ENCODE peak calls at places on chromosomes 7 and 10, in four cellular contexts. One of them, this sample, is unnamed.
A peak's percentile ranks its signal among the peaks of the same experiment; 100 is the strongest.

GRCh38 chr7:28409716-28410627 is 2.3 kb upstream of the CREB5 start:
- DNase-seq in A673: peak; percentile 46
- DNase-seq in right lobe of liver: peak; percentile 35
- DNase-seq in bronchial epithelial cell: no peak
- DNase-seq in this sample: peak; percentile 69

GRCh38 chr7:7761974-7762769 is 43.8 kb upstream of the RPA3 start:
- DNase-seq in bronchial epithelial cell: peak; percentile 77
- DNase-seq in right lobe of liver: no peak
- DNase-seq in A673: no peak
- DNase-seq in this sample: no peak

GRCh38 chr7:129825005-129825553 is 127.7 kb downstream of the UBE2H start:
- DNase-seq in right lobe of liver: peak; percentile 70
- DNase-seq in bronchial epithelial cell: peak; percentile 77
- DNase-seq in A673: peak; percentile 58
- DNase-seq in this sample: peak; percentile 87

GRCh38 chr7:77540402-77540822 is 3.3 kb downstream of the PTPN12 start:
- DNase-seq in right lobe of liver: no peak
- DNase-seq in bronchial epithelial cell: peak; percentile 30
- DNase-seq in A673: no peak
- DNase-seq in this sample: no peak

GRCh38 chr7:27616914-27617548 is 45.7 kb downstream of the HIBADH start:
- DNase-seq in A673: no peak
- DNase-seq in bronchial epithelial cell: peak; percentile 56
- DNase-seq in right lobe of liver: no peak
- DNase-seq in this sample: no peak

GRCh38 chr10:57952741-57953140 is 315.0 kb downstream of the IPMK start:
- DNase-seq in A673: no peak
- DNase-seq in bronchial epithelial cell: no peak
- DNase-seq in right lobe of liver: no peak
- DNase-seq in this sample: no peak

GRCh38 chr10:56346845-56347415 is 14.1 kb downstream of the ZWINT start:
- DNase-seq in bronchial epithelial cell: peak; percentile 77
- DNase-seq in right lobe of liver: no peak
- DNase-seq in A673: no peak
- DNase-seq in this sample: no peak

GRCh38 chr7:20217193-20217948 is at the start of gene MACC1:
- DNase-seq in bronchial epithelial cell: peak; percentile 95
- DNase-seq in right lobe of liver: peak; percentile 21
- DNase-seq in A673: no peak
- DNase-seq in this sample: no peak

GRCh38 chr7:31933481-31933880 is 136.7 kb downstream of the PDE1C start:
- DNase-seq in A673: no peak
- DNase-seq in right lobe of liver: no peak
- DNase-seq in bronchial epithelial cell: no peak
- DNase-seq in this sample: no peak

GRCh38 chr7:45105588-45106188 is 5.8 kb downstream of the TBRG4 start:
- DNase-seq in A673: no peak
- DNase-seq in bronchial epithelial cell: no peak
- DNase-seq in right lobe of liver: no peak
- DNase-seq in this sample: no peak

GRCh38 chr7:27178366-27178765 is 4.2 kb upstream of the HOXA10 start:
- DNase-seq in A673: no peak
- DNase-seq in right lobe of liver: no peak
- DNase-seq in bronchial epithelial cell: no peak
- DNase-seq in this sample: no peak

GRCh38 chr10:59991661-59992060 is 85.3 kb upstream of the CCDC6 start:
- DNase-seq in bronchial epithelial cell: peak; percentile 96
- DNase-seq in right lobe of liver: no peak
- DNase-seq in A673: no peak
- DNase-seq in this sample: peak; percentile 1

GRCh38 chr10:88886557-88886956 is 6.5 kb downstream of the STAMBPL1 start:
- DNase-seq in A673: peak; percentile 53
- DNase-seq in right lobe of liver: no peak
- DNase-seq in bronchial epithelial cell: no peak
- DNase-seq in this sample: no peak

GRCh38 chr10:49748006-49748405 is 14.1 kb downstream of the OGDHL start:
- DNase-seq in right lobe of liver: no peak
- DNase-seq in bronchial epithelial cell: no peak
- DNase-seq in A673: no peak
- DNase-seq in this sample: no peak

GRCh38 chr7:121452400-121452799 is 56.3 kb upstream of the FAM3C start:
- DNase-seq in bronchial epithelial cell: no peak
- DNase-seq in A673: no peak
- DNase-seq in right lobe of liver: no peak
- DNase-seq in this sample: no peak

GRCh38 chr10:3472705-3473078 is 300.1 kb upstream of the PITRM1 start:
- DNase-seq in A673: peak; percentile 63
- DNase-seq in right lobe of liver: no peak
- DNase-seq in bronchial epithelial cell: peak; percentile 96
- DNase-seq in this sample: no peak

GRCh38 chr7:116836080-116836479 is 26.3 kb upstream of the CAPZA2 start:
- DNase-seq in bronchial epithelial cell: no peak
- DNase-seq in A673: no peak
- DNase-seq in right lobe of liver: no peak
- DNase-seq in this sample: no peak

GRCh38 chr7:137996386-137996851 is 5.5 kb downstream of the CREB3L2 start:
- DNase-seq in A673: no peak
- DNase-seq in bronchial epithelial cell: no peak
- DNase-seq in right lobe of liver: no peak
- DNase-seq in this sample: no peak

GRCh38 chr7:149071641-149072437 is 18.7 kb downstream of the ZNF786 start:
- DNase-seq in A673: no peak
- DNase-seq in right lobe of liver: peak; percentile 24
- DNase-seq in bronchial epithelial cell: no peak
- DNase-seq in this sample: no peak

GRCh38 chr7:23472046-23472445 is 1.8 kb upstream of the IGF2BP3 start:
- DNase-seq in bronchial epithelial cell: no peak
- DNase-seq in A673: no peak
- DNase-seq in right lobe of liver: no peak
- DNase-seq in this sample: peak; percentile 35

GRCh38 chr10:131981429-131982184 is at the start of gene BNIP3:
- DNase-seq in A673: peak; percentile 93
- DNase-seq in bronchial epithelial cell: peak; percentile 74
- DNase-seq in right lobe of liver: peak; percentile 96
- DNase-seq in this sample: peak; percentile 82

DNA sequence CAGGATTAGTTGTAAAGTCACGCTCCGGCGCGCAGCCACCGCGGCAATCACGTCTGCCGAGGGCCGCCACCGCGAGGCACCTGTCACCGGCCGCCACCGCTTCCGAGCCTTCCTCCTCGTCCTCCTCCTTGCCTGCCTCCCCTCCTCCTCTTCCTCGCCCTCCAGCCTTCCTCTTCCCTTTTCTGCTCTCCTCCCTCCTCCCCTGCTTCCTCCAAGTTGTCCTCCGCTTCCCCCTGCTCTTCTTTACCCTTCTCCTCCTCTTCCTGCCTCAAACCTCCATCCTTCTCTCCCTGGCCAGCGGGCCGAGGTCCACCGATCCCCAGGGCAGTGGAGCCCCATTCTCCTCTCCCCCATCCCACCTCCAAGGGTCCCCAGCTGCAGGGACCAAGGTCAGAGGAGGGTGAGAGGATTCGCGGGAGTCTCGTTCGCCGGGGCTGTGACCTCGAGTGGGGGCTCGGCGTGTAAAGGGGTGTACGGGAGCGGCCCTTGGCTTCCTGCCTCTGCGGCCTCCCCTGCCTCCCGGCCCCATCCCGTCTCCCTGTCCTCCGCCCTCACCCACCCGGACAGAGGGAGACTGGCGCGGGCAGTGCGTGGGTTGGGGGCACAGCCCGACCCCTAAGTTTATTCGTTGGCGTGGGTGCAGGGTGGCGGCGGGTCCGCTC is 89.5 kb upstream of the PAX2 start:
- DNase-seq in bronchial epithelial cell: no peak
- DNase-seq in right lobe of liver: no peak
- DNase-seq in A673: no peak
- DNase-seq in this sample: no peak
- H3K4me3 ChIP-seq in bronchial epithelial cell: no peak overlapping the region
- H3K4me3 ChIP-seq in right lobe of liver: no peak overlapping the region
- H3K4me3 ChIP-seq in A673: peak overlapping the region; percentile 47
- H3K4me3 ChIP-seq in this sample: no peak overlapping the region

DNA sequence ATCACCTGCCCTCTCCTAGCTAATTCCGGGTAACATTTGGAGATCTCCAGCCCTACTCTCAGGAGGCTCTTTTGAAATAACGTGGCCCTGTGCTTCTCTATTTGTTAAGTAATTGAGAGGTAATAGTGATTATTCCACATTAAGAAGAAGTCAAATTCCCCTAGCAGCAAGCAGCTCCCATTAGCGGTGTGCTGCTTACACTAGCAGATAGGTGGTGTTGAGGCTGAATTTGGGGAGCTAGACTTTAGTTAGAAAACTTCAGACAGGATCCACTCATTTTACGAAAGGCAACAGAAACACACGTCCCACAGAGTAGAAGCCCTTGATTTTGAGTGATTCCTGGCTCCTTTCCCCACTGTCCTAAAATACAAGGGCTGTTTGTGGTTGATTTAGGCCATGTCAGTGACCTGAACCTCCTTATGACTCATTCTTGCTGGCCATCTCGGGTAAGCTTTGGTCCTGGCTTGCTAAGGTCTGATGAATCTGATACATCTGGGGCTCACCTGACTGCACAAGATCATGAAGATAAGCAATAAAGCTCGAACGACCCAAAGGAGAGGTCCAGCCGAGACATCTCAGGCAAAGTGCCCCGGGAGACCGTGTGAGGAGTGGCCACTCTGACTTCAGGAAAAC is 77.2 kb downstream of the FAM204A start:
- DNase-seq in right lobe of liver: no peak
- DNase-seq in bronchial epithelial cell: no peak
- DNase-seq in A673: no peak
- DNase-seq in this sample: no peak
- H3K27me3 ChIP-seq in right lobe of liver: peaks cover 7% of the 10 kb centered on the region
- H3K27me3 ChIP-seq in bronchial epithelial cell: no peaks in the 10 kb centered on the region
- H3K27me3 ChIP-seq in A673: peaks cover 32% of the 10 kb centered on the region
- H3K27me3 ChIP-seq in this sample: no peaks in the 10 kb centered on the region

DNA sequence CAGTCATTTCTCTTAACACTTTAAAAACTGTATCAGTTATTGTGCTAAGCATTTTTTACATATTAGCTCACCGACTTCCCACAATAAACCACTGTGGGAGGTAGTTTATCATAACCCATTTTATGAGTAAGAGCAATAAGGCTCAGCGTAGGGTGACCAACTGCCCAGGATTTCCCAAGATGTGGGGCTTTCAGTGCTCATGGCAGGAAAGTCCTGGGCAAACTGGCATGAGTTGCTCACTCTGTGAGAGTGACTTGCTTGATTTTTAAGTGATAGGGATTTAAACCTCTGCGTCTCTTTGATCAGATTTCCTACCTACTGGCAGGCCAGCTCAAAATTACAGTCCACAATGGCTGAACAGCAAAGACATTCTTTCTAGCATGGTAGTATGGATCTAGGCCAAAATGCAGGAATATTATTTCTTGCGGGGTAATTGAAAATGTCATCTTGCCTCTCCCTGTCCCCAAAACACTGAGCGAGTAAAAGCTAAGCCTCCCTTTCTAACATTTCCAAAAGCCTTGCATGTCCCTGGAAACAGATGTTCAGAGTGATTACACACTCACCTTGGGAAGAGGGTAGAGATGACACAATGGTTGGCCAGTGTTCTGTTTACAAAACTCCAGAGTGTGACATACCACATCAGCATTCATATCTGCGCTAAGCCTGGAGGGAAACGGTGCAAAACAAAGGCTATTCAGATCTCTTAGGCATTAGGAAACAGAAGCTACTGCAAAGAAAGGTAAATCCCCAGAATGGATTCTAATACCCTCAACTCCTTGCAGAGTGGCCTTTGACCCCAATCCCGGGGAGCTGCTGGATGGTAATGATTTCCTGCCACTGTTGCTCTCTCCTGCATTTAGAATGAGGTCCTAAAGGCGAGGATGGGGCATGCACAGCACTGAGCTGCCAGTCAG is 65.4 kb downstream of the AOAH start:
- DNase-seq in right lobe of liver: no peak
- DNase-seq in A673: no peak
- DNase-seq in bronchial epithelial cell: peak; percentile 87
- DNase-seq in this sample: peak; percentile 63
- H3K4me3 ChIP-seq in right lobe of liver: no peak overlapping the region
- H3K4me3 ChIP-seq in A673: no peak overlapping the region
- H3K4me3 ChIP-seq in bronchial epithelial cell: no peak overlapping the region
- H3K4me3 ChIP-seq in this sample: no peak overlapping the region

DNA sequence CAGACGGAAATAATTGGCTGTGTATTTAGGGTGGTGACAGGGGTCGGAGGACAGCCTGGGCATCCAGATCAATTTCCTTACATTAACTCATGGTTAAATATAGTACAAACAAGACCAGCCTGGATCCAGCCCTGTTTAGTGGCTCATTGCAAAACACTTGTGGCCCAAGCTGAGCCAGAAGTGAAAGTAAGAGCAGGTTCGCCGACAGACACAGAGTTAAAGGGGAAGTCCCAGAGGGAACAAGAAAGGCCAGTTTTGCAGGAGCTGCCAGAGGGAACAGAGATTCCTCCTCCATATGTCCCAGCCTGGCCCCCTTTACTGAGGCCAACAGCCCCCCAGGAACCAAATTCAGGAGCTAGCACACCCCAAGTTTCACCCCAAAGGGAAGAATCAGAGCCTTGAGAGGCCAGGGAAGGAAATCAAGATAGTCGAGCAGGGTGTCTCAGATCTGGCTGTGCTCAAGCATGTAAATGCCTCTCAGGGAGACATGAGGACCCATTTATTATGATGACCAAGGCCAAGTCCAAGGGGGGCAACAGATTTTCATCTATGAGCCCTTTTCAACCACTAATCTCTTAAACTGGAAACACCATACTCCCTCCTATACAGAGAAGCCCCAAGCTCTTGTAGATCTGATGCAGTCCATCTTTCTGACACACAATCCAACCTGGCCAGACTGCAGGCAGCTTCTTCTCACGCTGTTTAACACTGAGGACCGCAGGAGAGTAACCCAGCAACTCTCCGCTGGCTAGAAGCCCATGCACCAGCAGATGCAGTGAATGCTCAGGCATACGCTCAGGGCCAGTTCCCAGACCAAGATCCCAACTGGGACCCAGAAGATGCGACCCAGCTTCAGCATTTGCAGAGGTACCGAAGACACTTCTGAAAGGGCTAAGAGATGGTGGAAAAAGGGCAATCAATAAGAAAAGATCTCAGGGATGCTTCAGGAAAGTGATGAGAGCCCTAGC is 15.9 kb upstream of the ADCK2 start:
- DNase-seq in right lobe of liver: peak; percentile 55
- DNase-seq in A673: no peak
- DNase-seq in bronchial epithelial cell: peak; percentile 85
- DNase-seq in this sample: no peak
- H3K27me3 ChIP-seq in right lobe of liver: no peaks in the 10 kb centered on the region
- H3K27me3 ChIP-seq in A673: no peaks in the 10 kb centered on the region
- H3K27me3 ChIP-seq in bronchial epithelial cell: no peaks in the 10 kb centered on the region
- H3K27me3 ChIP-seq in this sample: no peaks in the 10 kb centered on the region

DNA sequence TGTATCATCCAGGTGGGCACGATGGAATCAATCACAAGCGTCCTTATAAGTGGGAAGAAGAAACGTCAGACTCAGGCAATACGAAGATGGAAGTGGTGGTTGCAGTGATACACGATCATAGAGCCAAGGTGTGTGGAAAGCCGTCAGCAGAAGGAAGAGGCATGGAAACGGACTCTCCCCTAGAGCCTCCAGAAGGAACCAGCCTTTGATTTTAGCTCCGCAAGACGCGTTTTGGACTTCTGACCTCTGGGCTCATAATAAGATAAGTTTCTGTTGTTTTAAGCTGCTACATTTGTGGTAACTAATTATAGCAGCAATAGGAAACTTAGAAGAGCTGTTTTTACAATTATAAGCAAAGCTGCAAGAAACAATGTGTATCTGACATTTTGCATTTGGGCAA is 14.8 kb downstream of the FANK1 start:
- DNase-seq in right lobe of liver: no peak
- DNase-seq in bronchial epithelial cell: no peak
- DNase-seq in A673: no peak
- DNase-seq in this sample: no peak
- H3K4me3 ChIP-seq in right lobe of liver: no peak overlapping the region
- H3K4me3 ChIP-seq in bronchial epithelial cell: no peak overlapping the region
- H3K4me3 ChIP-seq in A673: no peak overlapping the region
- H3K4me3 ChIP-seq in this sample: no peak overlapping the region